ENCODE peak calls at places on chromosomes 3 and 15, in ten cellular contexts. K is renal cortical epithelial cell; G is EH; A is A172; Q is Kasumi-1; B is activated CD8-positive, alpha-beta memory T cell treated with anti-CD3 and anti-CD28 coated beads for 24 hours; T is NAMALWA; V is activated CD4-positive, alpha-beta T cell treated with anti-CD3 and anti-CD28 coated beads, Interleukin-2, amount 10 ng/mL, durations not matched to agents 7 days and 5 days; E is RKO; J is NCI-H774. W is an unnamed sample.

GRCh38 chr3:170178631-170179030 is 2.9 kb downstream of the PHC3 start:
- DNase-seq in K (no peak), G (no peak), A (no peak), Q (no peak), B (no peak), T (no peak), V (peak; percentile 82), E (no peak), J (no peak), W (no peak)

GRCh38 chr3:174775603-174776002 is 83.5 kb upstream of the NAALADL2 start:
- DNase-seq in K (no peak), G (peak; percentile 5), A (no peak), Q (no peak), B (no peak), T (no peak), V (no peak), E (no peak), J (no peak), W (no peak)

GRCh38 chr3:100709840-100710235 is 544 bp downstream of the TFG start:
- DNase-seq in K (no peak), G (peak; percentile 52), A (no peak), Q (peak; percentile 10), B (peak; percentile 70), T (no peak), V (peak; percentile 43), E (peak; percentile 58), J (peak; percentile 20), W (peak; percentile 8)

GRCh38 chr3:197204729-197205128 is 93.7 kb downstream of the DLG1 start:
- DNase-seq in K (no peak), G (no peak), A (no peak), Q (no peak), B (no peak), T (no peak), V (no peak), E (no peak), J (no peak), W (no peak)

GRCh38 chr3:105806361-105806760 is 62.5 kb downstream of the CBLB start:
- DNase-seq in K (peak; percentile 58), G (peak; percentile 83), A (peak; percentile 68), Q (peak; percentile 63), B (no peak), T (no peak), V (no peak), E (peak; percentile 44), J (no peak), W (peak; percentile 2)

GRCh38 chr3:9402410-9403228 is 5.2 kb downstream of the SETD5 start:
- DNase-seq in K (no peak), G (no peak), A (no peak), Q (no peak), B (no peak), T (no peak), V (no peak), E (no peak), J (peak; percentile 45), W (peak; percentile 26)

GRCh38 chr3:4550957-4551754 is 58.0 kb downstream of the ITPR1 start:
- DNase-seq in K (no peak), G (no peak), A (no peak), Q (no peak), B (no peak), T (no peak), V (no peak), E (no peak), J (no peak), W (no peak)

GRCh38 chr15:98738689-98739411 is 90.5 kb downstream of the IGF1R start:
- DNase-seq in K (peak; percentile 90), G (peak; percentile 12), A (no peak), Q (peak; percentile 42), B (no peak), T (no peak), V (no peak), E (no peak), J (no peak), W (no peak)

W was measured in SW480.